ENCODE peak calls at places on chromosomes 5 and 9, in eight cellular contexts. One of them, this sample, is unnamed.
A peak's percentile ranks its signal among the peaks of the same experiment; 100 is the strongest.

GRCh38 chr5:160271396-160271795 is 41.0 kb downstream of the CCNJL start:
- DNase-seq in cardiac fibroblast: no peak
- DNase-seq in progenitor cell of endocrine pancreas: no peak
- DNase-seq in omental fat pad: no peak
- DNase-seq in BE2C: peak; percentile 47
- DNase-seq in neural progenitor cell: peak; percentile 42
- DNase-seq in fibroblast of the aortic adventitia: no peak
- DNase-seq in astrocyte of the spinal cord: no peak
- DNase-seq in this sample: no peak

GRCh38 chr9:111399211-111399739 is 69.3 kb upstream of the OR2K2 start:
- DNase-seq in cardiac fibroblast: no peak
- DNase-seq in progenitor cell of endocrine pancreas: no peak
- DNase-seq in omental fat pad: no peak
- DNase-seq in BE2C: no peak
- DNase-seq in neural progenitor cell: no peak
- DNase-seq in fibroblast of the aortic adventitia: no peak
- DNase-seq in astrocyte of the spinal cord: no peak
- DNase-seq in this sample: no peak

GRCh38 chr5:172885594-172886340 is 51.7 kb downstream of the ERGIC1 start:
- DNase-seq in cardiac fibroblast: no peak
- DNase-seq in progenitor cell of endocrine pancreas: no peak
- DNase-seq in omental fat pad: no peak
- DNase-seq in BE2C: no peak
- DNase-seq in neural progenitor cell: no peak
- DNase-seq in fibroblast of the aortic adventitia: no peak
- DNase-seq in astrocyte of the spinal cord: no peak
- DNase-seq in this sample: no peak

GRCh38 chr5:39501403-39501802 is 76.6 kb upstream of the DAB2 start:
- DNase-seq in cardiac fibroblast: peak; percentile 87
- DNase-seq in progenitor cell of endocrine pancreas: no peak
- DNase-seq in omental fat pad: peak; percentile 48
- DNase-seq in BE2C: no peak
- DNase-seq in neural progenitor cell: no peak
- DNase-seq in fibroblast of the aortic adventitia: peak; percentile 94
- DNase-seq in astrocyte of the spinal cord: peak; percentile 85
- DNase-seq in this sample: no peak

GRCh38 chr5:122220498-122220897 is 91.2 kb downstream of the ZNF474 start:
- DNase-seq in cardiac fibroblast: no peak
- DNase-seq in progenitor cell of endocrine pancreas: no peak
- DNase-seq in omental fat pad: no peak
- DNase-seq in BE2C: no peak
- DNase-seq in neural progenitor cell: no peak
- DNase-seq in fibroblast of the aortic adventitia: no peak
- DNase-seq in astrocyte of the spinal cord: no peak
- DNase-seq in this sample: no peak

GRCh38 chr5:173299820-173300219 is 28.4 kb downstream of the STC2 start:
- DNase-seq in cardiac fibroblast: no peak
- DNase-seq in progenitor cell of endocrine pancreas: no peak
- DNase-seq in omental fat pad: no peak
- DNase-seq in BE2C: no peak
- DNase-seq in neural progenitor cell: no peak
- DNase-seq in fibroblast of the aortic adventitia: no peak
- DNase-seq in astrocyte of the spinal cord: no peak
- DNase-seq in this sample: no peak

GRCh38 chr5:67181648-67182218 is 14.9 kb downstream of the CD180 start:
- DNase-seq in cardiac fibroblast: no peak
- DNase-seq in progenitor cell of endocrine pancreas: no peak
- DNase-seq in omental fat pad: no peak
- DNase-seq in BE2C: no peak
- DNase-seq in neural progenitor cell: peak; percentile 16
- DNase-seq in fibroblast of the aortic adventitia: no peak
- DNase-seq in astrocyte of the spinal cord: peak; percentile 15
- DNase-seq in this sample: no peak

GRCh38 chr5:177389368-177390169 is 5.3 kb downstream of the SLC34A1 start:
- DNase-seq in cardiac fibroblast: peak; percentile 93
- DNase-seq in progenitor cell of endocrine pancreas: no peak
- DNase-seq in omental fat pad: no peak
- DNase-seq in BE2C: no peak
- DNase-seq in neural progenitor cell: no peak
- DNase-seq in fibroblast of the aortic adventitia: peak; percentile 86
- DNase-seq in astrocyte of the spinal cord: peak; percentile 94
- DNase-seq in this sample: no peak

GRCh38 chr9:127867356-127868277 is 9.9 kb downstream of the AK1 start:
- DNase-seq in cardiac fibroblast: no peak
- DNase-seq in progenitor cell of endocrine pancreas: no peak
- DNase-seq in omental fat pad: no peak
- DNase-seq in BE2C: no peak
- DNase-seq in neural progenitor cell: peak; percentile 37
- DNase-seq in fibroblast of the aortic adventitia: no peak
- DNase-seq in astrocyte of the spinal cord: no peak
- DNase-seq in this sample: no peak

DNA sequence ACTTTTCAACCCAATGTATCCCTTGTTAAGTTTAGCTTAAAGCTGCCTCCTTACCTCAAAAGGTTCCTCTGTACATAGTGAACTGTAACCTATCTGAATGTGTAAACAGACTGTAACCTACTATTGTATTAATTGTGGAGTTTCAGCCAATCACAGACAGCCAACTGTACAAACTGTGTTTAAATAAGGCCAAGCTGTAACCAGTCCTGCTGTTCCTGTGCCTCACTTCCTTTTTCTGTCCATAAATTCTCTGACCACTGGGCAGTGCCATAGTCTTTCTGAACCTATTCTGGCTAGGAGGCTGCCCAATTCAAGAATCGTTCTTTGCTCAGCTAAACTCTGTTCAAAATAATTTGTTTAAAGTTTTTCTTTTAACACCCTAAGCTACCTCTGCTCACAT is 74.7 kb upstream of the DAPK1 start:
- DNase-seq in cardiac fibroblast: no peak
- DNase-seq in progenitor cell of endocrine pancreas: no peak
- DNase-seq in omental fat pad: no peak
- DNase-seq in BE2C: no peak
- DNase-seq in neural progenitor cell: no peak
- DNase-seq in fibroblast of the aortic adventitia: peak; percentile 10
- DNase-seq in astrocyte of the spinal cord: no peak
- DNase-seq in this sample: no peak
- TF ChIP-seq CTCF in cardiac fibroblast: no peak
- TF ChIP-seq CTCF in progenitor cell of endocrine pancreas: no peak
- TF ChIP-seq CTCF in omental fat pad: no peak
- TF ChIP-seq CTCF in BE2C: peak; percentile 4
- TF ChIP-seq CTCF in neural progenitor cell: no peak
- TF ChIP-seq CTCF in fibroblast of the aortic adventitia: no peak
- TF ChIP-seq CTCF in astrocyte of the spinal cord: no peak
- TF ChIP-seq CTCF in this sample: no peak

DNA sequence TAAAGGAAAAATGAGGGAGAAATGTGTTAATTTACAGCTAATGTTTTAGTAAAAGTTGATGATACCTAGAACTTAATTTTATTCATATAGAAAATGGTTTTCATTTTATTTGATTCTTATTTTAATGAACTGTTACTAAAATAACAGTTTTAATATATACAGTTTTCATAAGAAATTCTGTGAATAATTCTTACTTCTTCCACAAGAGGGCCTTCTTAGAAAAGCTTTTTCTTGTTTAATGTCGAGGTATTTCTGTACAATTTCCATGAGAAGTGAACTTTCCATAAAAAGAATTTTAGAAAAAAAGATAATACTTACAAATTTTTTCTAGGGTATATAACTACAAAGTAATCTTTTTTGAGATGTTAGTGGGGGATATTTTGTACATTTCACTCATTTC is 73.9 kb downstream of the KLF9 start:
- DNase-seq in cardiac fibroblast: peak; percentile 61
- DNase-seq in progenitor cell of endocrine pancreas: no peak
- DNase-seq in omental fat pad: no peak
- DNase-seq in BE2C: no peak
- DNase-seq in neural progenitor cell: peak; percentile 5
- DNase-seq in fibroblast of the aortic adventitia: peak; percentile 74
- DNase-seq in astrocyte of the spinal cord: peak; percentile 55
- DNase-seq in this sample: no peak
- TF ChIP-seq CTCF in cardiac fibroblast: peak; percentile 33
- TF ChIP-seq CTCF in progenitor cell of endocrine pancreas: peak; percentile 65
- TF ChIP-seq CTCF in omental fat pad: no peak
- TF ChIP-seq CTCF in BE2C: peak; percentile 43
- TF ChIP-seq CTCF in neural progenitor cell: peak; percentile 59
- TF ChIP-seq CTCF in fibroblast of the aortic adventitia: peak; percentile 50
- TF ChIP-seq CTCF in astrocyte of the spinal cord: peak; percentile 25
- TF ChIP-seq CTCF in this sample: peak; percentile 70

GRCh38 chr9:120875643-120875953 is 1.4 kb downstream of the PHF19 start:
- DNase-seq in cardiac fibroblast: no peak
- DNase-seq in progenitor cell of endocrine pancreas: no peak
- DNase-seq in omental fat pad: no peak
- DNase-seq in BE2C: no peak
- DNase-seq in neural progenitor cell: no peak
- DNase-seq in fibroblast of the aortic adventitia: no peak
- DNase-seq in astrocyte of the spinal cord: no peak
- DNase-seq in this sample: no peak

GRCh38 chr9:120876842-120877240 is at the start of gene PHF19:
- DNase-seq in cardiac fibroblast: peak; percentile 49
- DNase-seq in progenitor cell of endocrine pancreas: no peak
- DNase-seq in omental fat pad: no peak
- DNase-seq in BE2C: peak; percentile 71
- DNase-seq in neural progenitor cell: peak; percentile 34
- DNase-seq in fibroblast of the aortic adventitia: no peak
- DNase-seq in astrocyte of the spinal cord: peak; percentile 39
- DNase-seq in this sample: peak; percentile 54

GRCh38 chr9:120874861-120875565 is 2.0 kb downstream of the PHF19 start:
- DNase-seq in cardiac fibroblast: no peak
- DNase-seq in progenitor cell of endocrine pancreas: no peak
- DNase-seq in omental fat pad: no peak
- DNase-seq in BE2C: no peak
- DNase-seq in neural progenitor cell: no peak
- DNase-seq in fibroblast of the aortic adventitia: no peak
- DNase-seq in astrocyte of the spinal cord: no peak
- DNase-seq in this sample: no peak

GRCh38 chr9:120877276-120878034 is 467 bp upstream of the PHF19 start:
- DNase-seq in cardiac fibroblast: peak; percentile 60
- DNase-seq in progenitor cell of endocrine pancreas: peak; percentile 47
- DNase-seq in omental fat pad: no peak
- DNase-seq in BE2C: peak; percentile 88
- DNase-seq in neural progenitor cell: peak; percentile 83
- DNase-seq in fibroblast of the aortic adventitia: peak; percentile 41
- DNase-seq in astrocyte of the spinal cord: peak; percentile 62
- DNase-seq in this sample: peak; percentile 69

GRCh38 chr9:120875954-120876841 is 790 bp downstream of the PHF19 start:
- DNase-seq in cardiac fibroblast: peak; percentile 95
- DNase-seq in progenitor cell of endocrine pancreas: peak; percentile 37
- DNase-seq in omental fat pad: peak; percentile 64
- DNase-seq in BE2C: peak; percentile 86
- DNase-seq in neural progenitor cell: peak; percentile 70
- DNase-seq in fibroblast of the aortic adventitia: peak; percentile 80
- DNase-seq in astrocyte of the spinal cord: peak; percentile 95
- DNase-seq in this sample: peak; percentile 64
- TF ChIP-seq CTCF in cardiac fibroblast: no peak
- TF ChIP-seq CTCF in progenitor cell of endocrine pancreas: peak; percentile 7
- TF ChIP-seq CTCF in omental fat pad: no peak
- TF ChIP-seq CTCF in BE2C: peak; percentile 37
- TF ChIP-seq CTCF in neural progenitor cell: no peak
- TF ChIP-seq CTCF in fibroblast of the aortic adventitia: no peak
- TF ChIP-seq CTCF in astrocyte of the spinal cord: peak; percentile 19
- TF ChIP-seq CTCF in this sample: no peak

GRCh38 chr9:4796988-4797956 is 4.5 kb downstream of the RCL1 start:
- DNase-seq in cardiac fibroblast: peak; percentile 62
- DNase-seq in progenitor cell of endocrine pancreas: no peak
- DNase-seq in omental fat pad: no peak
- DNase-seq in BE2C: peak; percentile 27
- DNase-seq in neural progenitor cell: peak; percentile 70
- DNase-seq in fibroblast of the aortic adventitia: peak; percentile 48
- DNase-seq in astrocyte of the spinal cord: peak; percentile 40
- DNase-seq in this sample: no peak
- TF ChIP-seq CTCF in cardiac fibroblast: peak; percentile 84
- TF ChIP-seq CTCF in progenitor cell of endocrine pancreas: peak; percentile 67
- TF ChIP-seq CTCF in omental fat pad: no peak
- TF ChIP-seq CTCF in BE2C: peak; percentile 88
- TF ChIP-seq CTCF in neural progenitor cell: peak; percentile 71
- TF ChIP-seq CTCF in fibroblast of the aortic adventitia: peak; percentile 81
- TF ChIP-seq CTCF in astrocyte of the spinal cord: peak; percentile 81
- TF ChIP-seq CTCF in this sample: peak; percentile 68

DNA sequence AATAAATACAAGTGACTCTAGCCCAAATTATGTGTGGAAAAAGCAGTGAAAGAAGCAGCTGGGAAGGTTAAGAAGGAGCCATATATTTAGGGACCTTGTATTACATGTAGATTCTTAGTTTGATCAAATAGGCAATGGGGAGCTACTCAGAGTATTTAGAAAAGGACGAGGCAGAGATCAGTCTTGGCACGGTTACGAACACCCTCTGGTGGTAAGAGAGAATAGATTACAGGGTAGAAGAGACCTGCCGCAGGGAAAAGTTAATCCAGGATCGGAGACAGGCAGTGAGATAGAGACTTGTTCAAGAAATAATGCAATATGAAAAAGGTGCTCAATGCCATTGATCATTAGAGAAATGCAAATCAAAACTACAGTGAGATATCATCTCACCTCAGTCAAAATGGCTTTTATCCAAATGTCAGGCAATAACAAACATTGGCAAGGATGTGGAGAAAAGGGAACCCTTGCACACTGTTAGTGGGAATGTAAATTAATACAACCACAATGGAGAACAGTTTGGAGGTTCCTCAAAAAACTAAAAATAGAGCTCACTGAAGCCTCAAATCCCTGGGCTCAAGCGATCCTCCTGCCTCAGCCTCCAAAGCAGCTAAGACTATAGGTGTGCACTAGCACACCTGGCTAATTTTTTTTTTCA is 12.0 kb downstream of the INIP start:
- DNase-seq in cardiac fibroblast: peak; percentile 26
- DNase-seq in progenitor cell of endocrine pancreas: no peak
- DNase-seq in omental fat pad: no peak
- DNase-seq in BE2C: peak; percentile 28
- DNase-seq in neural progenitor cell: peak; percentile 70
- DNase-seq in fibroblast of the aortic adventitia: peak; percentile 17
- DNase-seq in astrocyte of the spinal cord: peak; percentile 65
- DNase-seq in this sample: peak; percentile 24
- TF ChIP-seq CTCF in cardiac fibroblast: peak; percentile 14
- TF ChIP-seq CTCF in progenitor cell of endocrine pancreas: peak; percentile 59
- TF ChIP-seq CTCF in omental fat pad: no peak
- TF ChIP-seq CTCF in BE2C: peak; percentile 55
- TF ChIP-seq CTCF in neural progenitor cell: peak; percentile 65
- TF ChIP-seq CTCF in fibroblast of the aortic adventitia: peak; percentile 5
- TF ChIP-seq CTCF in astrocyte of the spinal cord: peak; percentile 61
- TF ChIP-seq CTCF in this sample: no peak

DNA sequence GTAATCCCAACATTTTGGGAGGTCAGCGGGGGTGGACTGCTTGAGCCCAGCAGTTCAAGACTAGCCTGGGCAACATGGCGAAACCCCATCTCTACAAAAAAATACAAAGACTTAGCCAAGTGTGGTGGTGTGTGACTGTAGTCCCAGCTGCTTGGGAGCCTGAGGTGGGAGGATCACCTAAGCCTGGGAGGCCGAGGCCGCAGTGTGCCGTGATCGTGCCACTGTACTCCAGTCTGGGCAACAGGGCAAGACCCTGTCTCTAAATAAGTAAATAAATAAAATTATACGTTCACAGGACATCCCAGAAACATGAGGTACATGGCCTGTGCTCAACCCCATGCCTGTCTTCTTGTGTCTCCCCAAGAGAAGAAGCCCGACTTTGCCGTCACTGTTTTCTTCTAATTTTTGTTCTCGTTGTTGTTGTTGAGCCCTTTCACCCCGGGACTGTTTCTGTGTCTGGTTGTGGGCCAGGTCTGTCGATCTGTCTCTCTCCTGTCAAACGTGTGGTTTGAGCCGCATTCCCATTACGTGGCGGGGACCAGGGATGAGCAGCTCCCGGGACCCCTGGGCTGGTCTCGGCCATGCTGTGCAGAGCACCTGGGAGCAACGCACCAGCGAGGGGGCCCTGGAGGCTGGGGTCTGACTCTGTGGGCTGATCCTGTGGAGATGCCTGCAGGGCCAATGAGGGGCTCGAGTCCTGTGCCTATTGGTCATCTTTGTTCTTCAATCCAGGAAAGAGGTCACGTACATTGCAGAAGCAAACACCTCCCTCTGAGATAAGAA is 32.2 kb downstream of the NACC2 start:
- DNase-seq in cardiac fibroblast: no peak
- DNase-seq in progenitor cell of endocrine pancreas: no peak
- DNase-seq in omental fat pad: no peak
- DNase-seq in BE2C: no peak
- DNase-seq in neural progenitor cell: no peak
- DNase-seq in fibroblast of the aortic adventitia: no peak
- DNase-seq in astrocyte of the spinal cord: no peak
- DNase-seq in this sample: no peak
- TF ChIP-seq CTCF in cardiac fibroblast: no peak
- TF ChIP-seq CTCF in progenitor cell of endocrine pancreas: no peak
- TF ChIP-seq CTCF in omental fat pad: no peak
- TF ChIP-seq CTCF in BE2C: no peak
- TF ChIP-seq CTCF in neural progenitor cell: no peak
- TF ChIP-seq CTCF in fibroblast of the aortic adventitia: no peak
- TF ChIP-seq CTCF in astrocyte of the spinal cord: no peak
- TF ChIP-seq CTCF in this sample: no peak